ENCODE peak calls at places on chromosomes 5 and 9, in four cellular contexts. R is kidney epithelial cell; H is CD8-positive, alpha-beta memory T cell; Z is NCI-H460. K is an unnamed sample.

GRCh38 chr5:141701341-141702119 is 19.5 kb upstream of the ARAP3 start:
- DNase-seq in R (no peak), H (no peak), Z (no peak), K (no peak)

GRCh38 chr9:116749176-116749575 is 62.1 kb downstream of the TRIM32 start:
- DNase-seq in R (no peak), H (no peak), Z (no peak), K (no peak)

GRCh38 chr5:132748522-132749000 is 1.3 kb downstream of the CCNI2 start:
- DNase-seq in R (no peak), H (no peak), Z (no peak), K (no peak)

GRCh38 chr5:142697846-142698245 is 12.0 kb upstream of the FGF1 start:
- DNase-seq in R (no peak), H (no peak), Z (no peak), K (no peak)

GRCh38 chr9:131441441-131441840 is 47.6 kb downstream of the PRRC2B start:
- DNase-seq in R (no peak), H (no peak), Z (no peak), K (peak)

GRCh38 chr5:169765176-169765575 is 128.1 kb downstream of the DOCK2 start:
- DNase-seq in R (no peak), H (no peak), Z (no peak), K (no peak)

GRCh38 chr5:1732955-1733354 is 66.7 kb downstream of the MRPL36 start:
- DNase-seq in R (no peak), H (no peak), Z (no peak), K (peak)

GRCh38 chr5:175873090-175873454 is 1.7 kb downstream of the CPLX2 start:
- DNase-seq in R (no peak), H (no peak), Z (no peak), K (no peak)

GRCh38 chr5:37940931-37941623 is 101.2 kb upstream of the GDNF start:
- DNase-seq in R (no peak), H (no peak), Z (no peak), K (no peak)

GRCh38 chr5:34053571-34054271 is 10.7 kb upstream of the C1QTNF3 start:
- DNase-seq in R (no peak), H (no peak), Z (no peak), K (no peak)

GRCh38 chr9:114777841-114778240 is 28.0 kb downstream of the TNFSF15 start:
- DNase-seq in R (no peak), H (no peak), Z (no peak), K (no peak)

GRCh38 chr5:58085800-58086199 is 374.1 kb downstream of the PLK2 start:
- DNase-seq in R (no peak), H (no peak), Z (no peak), K (no peak)

GRCh38 chr9:131562032-131562959 is 17.0 kb downstream of the PRRT1B start:
- DNase-seq in R (no peak), H (peak), Z (no peak), K (no peak)

GRCh38 chr5:3326569-3327232 is 268.9 kb upstream of the IRX1 start:
- DNase-seq in R (no peak), H (no peak), Z (no peak), K (no peak)